ENCODE peak calls at places on chromosome X, in nine cellular contexts. L, C, A, W, R, T, Z, F and M are unnamed samples.

GRCh38 chrX:121336831-121337421 is 289.5 kb downstream of the GLUD2 start:
- DNase-seq in L (no peak), C (no peak), A (no peak), W (no peak), R (no peak), T (no peak), Z (no peak), F (no peak), M (no peak)

GRCh38 chrX:77788050-77788449 is 2.0 kb upstream of the ATRX start:
- DNase-seq in L (no peak), C (peak), A (no peak), W (peak), R (peak), T (no peak), Z (no peak), F (peak), M (no peak)

GRCh38 chrX:53184836-53185235 is 40.2 kb downstream of the KDM5C start:
- DNase-seq in L (no peak), C (peak), A (no peak), W (no peak), R (peak), T (no peak), Z (no peak), F (no peak), M (no peak)

GRCh38 chrX:80879143-80879542 is 69.5 kb upstream of the BRWD3 start:
- DNase-seq in L (no peak), C (no peak), A (no peak), W (no peak), R (no peak), T (no peak), Z (no peak), F (no peak), M (no peak)

GRCh38 chrX:138710866-138711331 is 618 bp downstream of the FGF13 start:
- DNase-seq in L (peak), C (no peak), A (peak), W (no peak), R (no peak), T (no peak), Z (no peak), F (peak), M (peak)

GRCh38 chrX:97931586-97931985 is 1047.9 kb downstream of the RPA4 start:
- DNase-seq in L (no peak), C (no peak), A (no peak), W (no peak), R (no peak), T (no peak), Z (no peak), F (no peak), M (no peak)

GRCh38 chrX:129653985-129654651 is 638 bp downstream of the APLN start:
- DNase-seq in L (peak), C (no peak), A (no peak), W (no peak), R (no peak), T (no peak), Z (no peak), F (peak), M (no peak)

GRCh38 chrX:10034740-10035260 is 67.6 kb downstream of the CLDN34 start:
- DNase-seq in L (no peak), C (no peak), A (no peak), W (no peak), R (no peak), T (no peak), Z (no peak), F (no peak), M (no peak)

GRCh38 chrX:139930923-139931645 is 1.8 kb downstream of the ATP11C start:
- DNase-seq in L (peak), C (no peak), A (peak), W (peak), R (no peak), T (no peak), Z (peak), F (peak), M (no peak)

GRCh38 chrX:120450163-120450562 is 18.9 kb downstream of the LAMP2 start:
- DNase-seq in L (no peak), C (no peak), A (no peak), W (peak), R (no peak), T (no peak), Z (no peak), F (peak), M (no peak)

GRCh38 chrX:24498975-24499374 is 33.9 kb downstream of the PDK3 start:
- DNase-seq in L (no peak), C (peak), A (no peak), W (peak), R (no peak), T (no peak), Z (peak), F (peak), M (no peak)

GRCh38 chrX:103607385-103608304 is at the start of gene TCEAL3:
- DNase-seq in L (peak), C (peak), A (peak), W (peak), R (no peak), T (peak), Z (no peak), F (peak), M (peak)

GRCh38 chrX:12805333-12805732 is 14.1 kb downstream of the PRPS2 start:
- DNase-seq in L (no peak), C (no peak), A (no peak), W (no peak), R (no peak), T (no peak), Z (no peak), F (no peak), M (no peak)

GRCh38 chrX:93538575-93538974 is 134.8 kb downstream of the NAP1L3 start:
- DNase-seq in L (no peak), C (peak), A (no peak), W (no peak), R (no peak), T (no peak), Z (peak), F (peak), M (no peak)

GRCh38 chrX:54076903-54077302 is 32.6 kb upstream of the PHF8 start:
- DNase-seq in L (no peak), C (peak), A (no peak), W (peak), R (peak), T (no peak), Z (no peak), F (no peak), M (no peak)

GRCh38 chrX:152904151-152905080 is 6.5 kb downstream of the ZNF185 start:
- DNase-seq in L (peak), C (peak), A (no peak), W (peak), R (peak), T (no peak), Z (peak), F (peak), M (peak)

GRCh38 chrX:28520786-28521185 is 66.5 kb upstream of the IL1RAPL1 start:
- DNase-seq in L (no peak), C (no peak), A (no peak), W (no peak), R (no peak), T (no peak), Z (no peak), F (no peak), M (no peak)

GRCh38 chrX:45699158-45699557 is 498.5 kb upstream of the DIPK2B start:
- DNase-seq in L (no peak), C (peak), A (no peak), W (peak), R (no peak), T (no peak), Z (no peak), F (no peak), M (no peak)

GRCh38 chrX:9626379-9626778 is 139.3 kb downstream of the GPR143 start:
- DNase-seq in L (no peak), C (no peak), A (no peak), W (peak), R (no peak), T (no peak), Z (no peak), F (no peak), M (no peak)

GRCh38 chrX:107716816-107717700 is 58.5 kb downstream of the TSC22D3 start:
- DNase-seq in L (peak), C (peak), A (peak), W (peak), R (peak), T (peak), Z (peak), F (peak), M (peak)

GRCh38 chrX:133417364-133417763 is 2.1 kb upstream of the GPC4 start:
- DNase-seq in L (no peak), C (no peak), A (no peak), W (no peak), R (no peak), T (no peak), Z (no peak), F (peak), M (no peak)

GRCh38 chrX:111168314-111168713 is 72.3 kb downstream of the PAK3 start:
- DNase-seq in L (no peak), C (peak), A (no peak), W (no peak), R (no peak), T (no peak), Z (peak), F (peak), M (no peak)

GRCh38 chrX:82813671-82814078 is 694.4 kb upstream of the POU3F4 start:
- DNase-seq in L (no peak), C (peak), A (no peak), W (peak), R (no peak), T (peak), Z (no peak), F (no peak), M (no peak)

GRCh38 chrX:13250831-13251612 is 68.8 kb downstream of the ATXN3L start:
- DNase-seq in L (no peak), C (peak), A (no peak), W (peak), R (peak), T (peak), Z (no peak), F (no peak), M (no peak)

GRCh38 chrX:149495573-149496071 is 9.5 kb downstream of the IDS start:
- DNase-seq in L (no peak), C (peak), A (no peak), W (peak), R (peak), T (no peak), Z (no peak), F (no peak), M (no peak)

DNA sequence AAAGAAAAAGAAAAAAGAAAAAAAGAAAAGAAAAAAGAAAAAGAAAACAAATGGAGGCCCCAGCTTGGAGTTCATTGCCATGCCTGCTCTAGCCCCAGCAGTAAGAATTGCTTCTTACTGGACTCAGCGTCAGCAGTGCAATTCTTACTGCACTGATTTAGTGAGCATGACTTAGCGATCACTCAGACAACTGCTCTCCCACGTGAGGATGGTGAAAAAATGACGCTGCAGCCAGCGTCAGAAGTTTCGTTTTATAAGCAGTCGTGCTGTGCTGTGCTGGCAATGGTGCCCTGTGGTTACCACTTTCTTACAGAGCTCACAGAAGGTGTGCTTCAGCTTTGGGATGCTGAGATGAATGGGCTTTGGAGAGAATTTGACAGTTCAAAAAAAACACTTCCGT is 68.3 kb upstream of the DDX3X start:
- DNase-seq in L (no peak), C (peak), A (no peak), W (peak), R (peak), T (peak), Z (peak), F (no peak), M (no peak)
- H3K4me3 ChIP-seq in L (no peak), C (peak), A (peak), W (peak), R (no peak), T (no peak), Z (no peak), F (no peak), M (peak)

DNA sequence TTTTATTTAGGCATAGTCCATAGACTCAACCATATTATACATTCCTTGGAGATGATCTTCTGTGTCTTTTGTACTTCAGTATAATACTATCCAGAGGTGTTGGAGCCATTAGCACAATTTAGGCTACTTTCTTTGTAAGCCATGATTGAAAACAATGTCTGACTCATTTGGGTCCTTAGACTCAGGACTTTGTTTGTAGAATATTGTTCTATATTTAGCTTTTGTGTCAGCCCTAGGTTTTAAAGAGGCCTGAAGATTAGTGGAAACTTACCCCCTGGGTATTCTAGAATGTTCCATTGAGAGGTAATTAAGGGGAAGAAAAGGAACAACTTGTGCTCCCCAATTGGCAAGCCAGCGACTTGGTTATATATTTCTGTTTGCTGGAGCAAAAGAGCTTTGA is 145.2 kb upstream of the SCML1 start:
- DNase-seq in L (no peak), C (peak), A (no peak), W (no peak), R (no peak), T (no peak), Z (no peak), F (no peak), M (no peak)
- H3K4me3 ChIP-seq in L (no peak), C (no peak), A (no peak), W (peak), R (no peak), T (no peak), Z (no peak), F (no peak), M (no peak)

GRCh38 chrX:72102760-72103159 is 29.0 kb downstream of the RTL5 start:
- DNase-seq in L (no peak), C (no peak), A (no peak), W (no peak), R (no peak), T (no peak), Z (no peak), F (no peak), M (no peak)

GRCh38 chrX:72105436-72105835 is 26.3 kb downstream of the RTL5 start:
- DNase-seq in L (no peak), C (no peak), A (no peak), W (no peak), R (no peak), T (no peak), Z (no peak), F (no peak), M (no peak)

GRCh38 chrX:72100824-72101351 is 30.8 kb downstream of the RTL5 start:
- DNase-seq in L (no peak), C (no peak), A (no peak), W (no peak), R (no peak), T (no peak), Z (no peak), F (no peak), M (no peak)

GRCh38 chrX:72100051-72100755 is 31.5 kb downstream of the RTL5 start:
- DNase-seq in L (no peak), C (no peak), A (no peak), W (no peak), R (no peak), T (no peak), Z (no peak), F (no peak), M (no peak)

DNA sequence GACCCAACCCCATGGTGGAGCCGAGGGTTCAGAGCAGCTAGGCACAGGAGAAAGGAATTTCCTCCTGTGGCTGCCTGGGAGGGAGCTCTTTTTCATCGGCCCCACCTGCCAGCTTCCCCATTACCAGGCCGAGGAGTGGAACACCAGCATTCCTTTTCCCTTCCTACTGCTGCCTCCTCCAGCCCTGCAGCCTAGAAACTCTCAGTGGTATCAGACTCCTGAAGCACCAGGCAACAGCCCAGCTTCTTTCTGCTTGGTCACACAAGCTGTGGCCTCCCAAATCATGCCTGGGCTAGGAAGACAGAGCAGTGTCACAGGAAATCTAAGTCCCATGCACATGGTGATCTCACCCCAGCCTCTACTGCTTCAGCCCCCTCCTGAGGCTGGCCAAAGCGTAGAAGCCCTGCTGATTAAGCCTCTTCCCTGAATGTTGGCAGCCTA is 30.1 kb downstream of the RTL5 start:
- DNase-seq in L (no peak), C (no peak), A (no peak), W (no peak), R (no peak), T (no peak), Z (no peak), F (peak), M (no peak)
- H3K4me3 ChIP-seq in L (no peak), C (no peak), A (peak), W (no peak), R (no peak), T (no peak), Z (no peak), F (no peak), M (no peak)

DNA sequence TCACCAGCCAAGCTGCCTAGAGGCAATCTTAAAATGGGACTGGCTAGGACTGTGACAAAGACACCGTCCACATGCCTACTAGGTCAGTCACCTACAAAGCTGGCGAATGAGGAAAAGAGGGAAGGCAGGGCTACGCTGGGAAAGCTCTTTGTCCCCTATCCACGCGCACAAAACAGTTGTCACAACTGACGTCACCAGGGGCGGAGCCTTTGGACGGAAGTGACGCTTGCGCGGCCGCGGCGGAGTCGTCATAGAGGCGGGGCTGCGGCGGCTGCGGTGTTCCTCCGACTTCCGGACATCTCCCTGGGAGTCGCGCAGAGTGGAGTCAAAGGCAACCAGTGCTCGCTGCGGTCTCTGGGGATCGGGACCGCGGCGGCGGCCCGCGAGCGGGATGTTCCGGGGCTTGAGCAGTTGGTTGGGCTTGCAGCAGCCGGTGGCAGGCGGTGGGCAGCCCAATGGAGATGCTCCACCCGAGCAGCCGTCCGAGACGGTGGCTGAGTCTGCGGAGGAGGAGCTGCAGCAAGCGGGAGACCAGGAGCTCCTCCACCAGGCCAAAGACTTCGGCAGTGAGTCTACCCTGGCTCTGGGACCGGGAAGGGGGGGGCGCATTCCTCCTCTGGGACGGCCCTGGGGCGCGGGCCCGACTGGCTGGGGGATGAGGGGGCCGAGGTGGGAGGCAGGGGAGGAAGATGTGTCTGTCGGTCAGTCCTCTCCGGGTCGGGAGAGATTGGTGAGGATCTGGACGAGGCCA is at the start of gene SYAP1:
- DNase-seq in L (peak), C (peak), A (peak), W (peak), R (peak), T (peak), Z (peak), F (peak), M (peak)
- H3K4me3 ChIP-seq in L (peak), C (peak), A (peak), W (peak), R (peak), T (peak), Z (peak), F (peak), M (peak)

GRCh38 chrX:40298569-40298968 is 200.8 kb upstream of the BCOR start:
- DNase-seq in L (no peak), C (no peak), A (no peak), W (no peak), R (no peak), T (no peak), Z (no peak), F (peak), M (no peak)

GRCh38 chrX:40300286-40300890 is 202.6 kb upstream of the BCOR start:
- DNase-seq in L (no peak), C (no peak), A (no peak), W (no peak), R (no peak), T (no peak), Z (no peak), F (no peak), M (no peak)

GRCh38 chrX:40299028-40299479 is 201.3 kb upstream of the BCOR start:
- DNase-seq in L (no peak), C (no peak), A (no peak), W (peak), R (no peak), T (no peak), Z (peak), F (peak), M (no peak)

GRCh38 chrX:40297949-40298539 is 200.3 kb upstream of the BCOR start:
- DNase-seq in L (no peak), C (no peak), A (no peak), W (no peak), R (no peak), T (no peak), Z (no peak), F (no peak), M (no peak)

DNA sequence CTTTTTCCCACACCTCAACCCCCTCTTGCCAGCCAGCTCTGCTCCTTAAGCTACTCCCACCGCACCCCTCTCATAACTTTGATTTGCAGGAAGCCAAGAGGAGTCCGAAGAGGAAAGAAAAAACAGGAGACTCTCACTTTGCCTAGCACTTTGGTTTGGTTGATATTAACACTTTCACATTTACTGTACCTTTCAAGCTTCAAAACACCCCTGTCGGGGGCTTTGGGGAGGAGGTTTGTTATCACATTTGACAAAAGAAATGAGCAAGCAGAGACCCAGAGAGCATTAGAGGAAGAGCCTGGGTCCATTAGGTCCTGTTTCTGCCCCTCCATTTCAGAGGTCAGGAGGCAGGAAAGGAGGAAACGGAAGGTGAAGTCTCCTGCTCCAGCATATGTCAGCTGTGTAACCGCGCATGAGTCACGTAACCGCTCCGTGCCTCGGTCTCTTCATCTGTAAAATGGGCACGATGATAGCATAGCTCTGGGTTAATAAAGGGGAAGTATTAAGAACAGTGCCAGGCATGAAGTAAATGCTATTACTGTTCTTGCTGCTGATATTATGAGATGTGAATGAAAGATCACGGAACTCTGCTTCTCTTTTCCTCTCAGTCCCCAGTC is 201.9 kb upstream of the BCOR start:
- DNase-seq in L (no peak), C (no peak), A (no peak), W (no peak), R (no peak), T (no peak), Z (peak), F (no peak), M (no peak)
- H3K4me3 ChIP-seq in L (no peak), C (no peak), A (no peak), W (no peak), R (no peak), T (no peak), Z (no peak), F (no peak), M (no peak)

GRCh38 chrX:18887821-18888205 is 96.1 kb downstream of the PHKA2 start:
- DNase-seq in L (no peak), C (no peak), A (no peak), W (no peak), R (no peak), T (no peak), Z (no peak), F (no peak), M (no peak)
- H3K4me3 ChIP-seq in L (peak), C (no peak), A (peak), W (no peak), R (no peak), T (no peak), Z (no peak), F (peak), M (no peak)

DNA sequence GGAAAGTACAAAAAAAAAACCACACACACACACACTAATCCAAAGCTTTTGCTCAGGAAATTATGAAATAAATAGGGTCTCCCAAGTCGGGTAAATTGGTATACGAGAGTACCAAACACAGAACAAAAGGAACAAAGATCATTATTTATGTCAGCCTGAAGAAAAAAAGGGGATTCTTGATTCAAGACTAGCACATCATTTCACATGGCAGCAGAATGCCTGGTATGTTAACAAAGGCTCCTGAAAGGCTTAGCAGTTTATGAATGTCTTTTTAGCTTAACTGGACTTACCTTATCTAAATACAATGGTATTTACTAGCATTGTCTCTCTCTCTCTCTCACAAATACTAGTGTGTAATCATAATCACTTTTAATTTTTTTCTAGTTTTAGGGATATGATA is 11.3 kb downstream of the RAP2C start:
- DNase-seq in L (no peak), C (no peak), A (no peak), W (peak), R (no peak), T (no peak), Z (no peak), F (no peak), M (no peak)
- H3K4me3 ChIP-seq in L (no peak), C (no peak), A (no peak), W (no peak), R (no peak), T (no peak), Z (no peak), F (no peak), M (no peak)